ENCODE peak calls at places on chromosomes 4 and X, in five cellular contexts. F, N, I, Y and Q are unnamed samples.
A peak's percentile ranks its signal among the peaks of the same experiment; 100 is the strongest.

GRCh38 chr4:110869862-110870577 is 247.1 kb upstream of the PITX2 start:
- DNase-seq in F (no peak), N (peak; percentile 13), I (peak; percentile 25), Y (no peak), Q (no peak)

GRCh38 chr4:24743931-24744330 is 51.4 kb upstream of the SOD3 start:
- DNase-seq in F (no peak), N (no peak), I (peak; percentile 4), Y (no peak), Q (no peak)

GRCh38 chr4:74934016-74934821 is 1.3 kb downstream of the PARM1 start:
- DNase-seq in F (no peak), N (no peak), I (peak; percentile 14), Y (no peak), Q (peak; percentile 7)

GRCh38 chr4:5112333-5112732 is 61.1 kb downstream of the STK32B start:
- DNase-seq in F (no peak), N (no peak), I (no peak), Y (no peak), Q (no peak)

GRCh38 chrX:104254442-104255115 is at the start of gene ESX1:
- DNase-seq in F (no peak), N (no peak), I (no peak), Y (no peak), Q (no peak)

GRCh38 chr4:127203561-127204260 is 429.0 kb upstream of the INTU start:
- DNase-seq in F (no peak), N (no peak), I (peak; percentile 86), Y (no peak), Q (no peak)

GRCh38 chrX:120281021-120281624 is 30.1 kb downstream of the TMEM255A start:
- DNase-seq in F (no peak), N (no peak), I (no peak), Y (no peak), Q (no peak)

GRCh38 chr4:151541438-151542071 is 132.6 kb downstream of the FHIP1A start:
- DNase-seq in F (no peak), N (no peak), I (peak; percentile 58), Y (no peak), Q (peak; percentile 54)

GRCh38 chrX:7996414-7996813 is 69.2 kb upstream of the PNPLA4 start:
- DNase-seq in F (no peak), N (no peak), I (peak; percentile 40), Y (peak; percentile 43), Q (peak; percentile 30)

GRCh38 chrX:77628294-77629025 is 157.6 kb downstream of the ATRX start:
- DNase-seq in F (no peak), N (no peak), I (no peak), Y (no peak), Q (no peak)

GRCh38 chrX:15848576-15848975 is 6.0 kb downstream of the AP1S2 start:
- DNase-seq in F (no peak), N (no peak), I (no peak), Y (no peak), Q (no peak)

GRCh38 chrX:22922961-22923360 is 76.8 kb upstream of the DDX53 start:
- DNase-seq in F (no peak), N (no peak), I (peak; percentile 60), Y (no peak), Q (no peak)

GRCh38 chr4:1105067-1105466 is 8.3 kb downstream of the RNF212 start:
- DNase-seq in F (no peak), N (no peak), I (no peak), Y (no peak), Q (no peak)
- TF ChIP-seq RCOR1 in F (no peak), N (no peak), I (no peak), Y (no peak), Q (no peak)

DNA sequence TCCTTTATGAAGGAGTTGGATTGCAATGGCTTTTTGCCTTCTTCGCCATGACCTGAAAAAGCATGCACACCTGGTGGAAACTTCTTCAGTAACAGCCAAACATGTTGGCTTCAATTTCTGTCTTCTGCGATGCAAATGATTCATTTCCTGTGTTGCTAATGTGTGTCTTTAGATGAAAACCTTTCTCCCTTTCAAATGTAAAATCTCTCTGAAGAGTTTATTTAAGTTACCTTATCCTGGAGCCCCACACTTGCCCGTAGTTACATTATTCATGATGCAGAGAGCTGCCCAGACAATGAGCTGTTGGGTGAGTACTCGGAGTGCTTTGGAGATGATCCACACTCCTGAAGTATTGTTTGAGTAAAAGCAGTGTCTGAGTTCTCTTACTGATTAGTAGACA is 1100.9 kb downstream of the RPA4 start:
- DNase-seq in F (no peak), N (no peak), I (peak; percentile 22), Y (no peak), Q (no peak)
- TF ChIP-seq RCOR1 in F (no peak), N (no peak), I (no peak), Y (no peak), Q (no peak)

GRCh38 chr4:67083496-67083895 is 461.8 kb downstream of the CENPC start:
- DNase-seq in F (no peak), N (no peak), I (no peak), Y (no peak), Q (no peak)

GRCh38 chr4:67084801-67085200 is 460.5 kb downstream of the CENPC start:
- DNase-seq in F (no peak), N (no peak), I (no peak), Y (no peak), Q (no peak)

GRCh38 chr4:67091668-67092067 is 453.6 kb downstream of the CENPC start:
- DNase-seq in F (no peak), N (no peak), I (no peak), Y (no peak), Q (no peak)

GRCh38 chr4:67082746-67083145 is 462.6 kb downstream of the CENPC start:
- DNase-seq in F (no peak), N (no peak), I (no peak), Y (no peak), Q (no peak)

DNA sequence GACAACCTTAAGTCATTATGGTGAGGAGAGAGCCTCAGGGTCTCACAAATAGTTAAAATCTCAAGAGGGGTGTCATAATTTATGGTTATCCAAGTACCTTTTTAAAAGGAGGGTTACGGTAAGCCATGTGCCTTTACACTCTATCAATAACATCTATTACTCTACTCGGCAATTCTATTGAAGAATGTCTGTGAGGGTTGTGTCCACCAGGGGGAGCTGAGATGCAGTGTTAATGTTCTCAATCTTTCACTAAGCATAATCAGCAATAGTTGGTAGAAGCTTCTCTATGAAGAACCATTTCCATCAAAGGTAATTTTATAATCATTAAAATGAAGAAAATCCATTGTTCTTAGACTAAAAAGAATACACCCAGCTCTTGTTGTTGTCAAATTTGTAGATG is 457.4 kb downstream of the CENPC start:
- DNase-seq in F (no peak), N (no peak), I (no peak), Y (peak; percentile 57), Q (peak; percentile 10)
- TF ChIP-seq RCOR1 in F (no peak), N (no peak), I (no peak), Y (no peak), Q (no peak)

GRCh38 chr4:61533140-61533539 is 333.0 kb downstream of the ADGRL3 start:
- DNase-seq in F (no peak), N (no peak), I (peak; percentile 7), Y (no peak), Q (no peak)

GRCh38 chr4:61528595-61528994 is 328.5 kb downstream of the ADGRL3 start:
- DNase-seq in F (no peak), N (no peak), I (no peak), Y (no peak), Q (no peak)

GRCh38 chr4:61532324-61532723 is 332.2 kb downstream of the ADGRL3 start:
- DNase-seq in F (no peak), N (no peak), I (peak; percentile 41), Y (no peak), Q (no peak)

GRCh38 chr4:61527886-61528285 is 327.8 kb downstream of the ADGRL3 start:
- DNase-seq in F (no peak), N (no peak), I (no peak), Y (no peak), Q (no peak)

GRCh38 chr4:61531188-61531587 is 331.1 kb downstream of the ADGRL3 start:
- DNase-seq in F (no peak), N (no peak), I (no peak), Y (no peak), Q (no peak)
- TF ChIP-seq RCOR1 in F (no peak), N (no peak), I (no peak), Y (no peak), Q (no peak)

GRCh38 chr4:69936566-69936965 is 5.7 kb downstream of the CSN1S1 start:
- DNase-seq in F (no peak), N (no peak), I (no peak), Y (no peak), Q (no peak)
- TF ChIP-seq RCOR1 in F (no peak), N (no peak), I (no peak), Y (no peak), Q (no peak)

DNA sequence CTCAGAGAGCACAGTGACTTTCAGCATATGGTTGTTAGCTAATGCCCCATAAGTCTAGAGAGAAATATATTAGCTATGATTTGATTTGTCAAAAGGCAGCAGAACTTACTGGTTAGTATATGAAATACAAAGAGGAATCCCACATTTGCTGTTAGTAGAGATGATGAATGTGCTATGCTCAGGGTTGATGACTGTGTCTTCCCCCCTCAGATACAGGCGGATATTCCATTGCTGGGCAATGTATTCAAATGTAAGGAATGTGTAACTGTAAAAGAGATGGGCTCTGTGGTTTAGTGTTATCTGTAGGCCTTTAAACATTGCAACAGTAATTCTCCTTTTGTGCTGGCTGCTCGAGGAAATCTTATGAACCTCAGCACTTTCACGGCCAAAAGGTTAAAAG is 528.9 kb upstream of the ARX start:
- DNase-seq in F (no peak), N (no peak), I (peak; percentile 61), Y (no peak), Q (no peak)
- TF ChIP-seq RCOR1 in F (no peak), N (no peak), I (no peak), Y (no peak), Q (no peak)

DNA sequence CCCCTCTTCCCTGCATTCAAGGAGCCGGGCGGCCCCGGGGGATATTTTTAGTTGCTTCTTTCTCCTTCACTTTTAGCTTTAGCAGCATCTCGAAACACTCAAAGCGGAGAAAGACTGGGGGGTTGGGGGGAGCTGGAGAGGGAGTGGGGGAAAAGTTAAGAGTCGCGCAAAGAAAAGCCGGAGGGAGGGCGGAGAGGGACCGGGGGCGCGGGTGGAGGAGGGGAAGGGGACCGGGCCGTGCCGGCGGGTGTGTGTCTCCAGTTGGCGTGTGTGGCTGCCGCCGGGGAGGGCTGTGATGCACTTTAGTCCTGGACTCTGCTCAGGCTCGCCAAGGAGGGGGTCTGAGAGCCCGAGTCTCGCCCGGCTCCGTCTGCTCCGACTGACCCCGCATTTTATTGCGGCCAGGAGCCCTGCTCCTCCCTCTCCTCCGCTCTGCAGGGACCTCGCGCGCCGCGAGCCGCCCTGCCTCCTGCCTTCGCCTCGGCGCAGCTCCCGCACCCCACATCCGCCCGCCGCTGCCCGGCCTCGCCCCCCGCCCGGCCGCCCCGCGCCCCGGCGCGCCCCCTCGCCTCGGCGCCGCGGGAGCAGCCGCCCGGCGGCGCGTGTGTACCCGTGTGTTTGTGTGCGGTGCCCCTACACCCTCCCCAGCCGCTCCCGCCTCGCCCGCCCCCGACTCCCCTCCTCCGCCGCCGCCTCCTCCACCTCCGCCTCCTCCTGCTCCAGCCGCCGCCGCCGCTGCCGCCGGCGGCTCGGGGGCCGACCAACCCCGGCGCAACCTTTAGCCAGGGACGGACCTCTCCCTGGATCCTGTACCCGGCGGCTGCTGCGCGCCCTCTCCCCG is 1.4 kb downstream of the ZNF827 start:
- DNase-seq in F (no peak), N (no peak), I (peak; percentile 57), Y (no peak), Q (peak; percentile 83)
- TF ChIP-seq RCOR1 in F (no peak), N (no peak), I (no peak), Y (no peak), Q (no peak)

GRCh38 chr4:8377103-8378075 is 63.1 kb downstream of the ACOX3 start:
- DNase-seq in F (no peak), N (no peak), I (no peak), Y (no peak), Q (no peak)
- TF ChIP-seq RCOR1 in F (no peak), N (no peak), I (no peak), Y (no peak), Q (no peak)